ENCODE peak calls at places on chromosomes 5 and 9, in eight cellular contexts. D, B, O, Q, Y, U, I and J are unnamed samples. For H3K4me1, the result is how much of the 10 kb centered on the place peaks cover.

GRCh38 chr5:174837919-174838902 is 113.8 kb downstream of the MSX2 start:
- DNase-seq in D (peak), I (peak), Q (peak), B (no peak), O (peak), U (peak), Y (peak), J (no peak)

GRCh38 chr9:98176391-98177259 is 15.8 kb downstream of the CORO2A start:
- DNase-seq in I (no peak), B (no peak), Q (no peak), Y (peak), D (no peak), O (no peak), U (no peak), J (no peak)

GRCh38 chr5:62306494-62307363 is 723 bp downstream of the KIF2A start:
- DNase-seq in I (peak), U (peak), Q (peak), D (peak), B (peak), Y (peak), O (peak), J (peak)

GRCh38 chr9:127139071-127139731 is 16.8 kb upstream of the ANGPTL2 start:
- DNase-seq in Y (no peak), Q (no peak), O (no peak), D (no peak), B (no peak), U (no peak), I (no peak), J (peak)

GRCh38 chr5:88724201-88724600 is 158.8 kb downstream of the MEF2C start:
- DNase-seq in I (peak), Q (no peak), B (no peak), Y (no peak), O (peak), U (peak), D (peak), J (no peak)

GRCh38 chr9:112119225-112120045 is 55.7 kb downstream of the SUSD1 start:
- DNase-seq in Y (peak), O (peak), B (no peak), I (peak), Q (no peak), U (no peak), D (peak), J (no peak)

GRCh38 chr5:20368581-20368980 is 380.6 kb upstream of the CDH18 start:
- DNase-seq in D (no peak), O (no peak), I (no peak), Q (no peak), U (no peak), Y (no peak), B (no peak), J (no peak)

GRCh38 chr5:121758640-121759039 is 93.0 kb upstream of the FTMT start:
- DNase-seq in O (no peak), U (no peak), D (no peak), B (no peak), I (no peak), Q (no peak), Y (no peak), J (no peak)

GRCh38 chr5:17436766-17437221 is 61.2 kb upstream of the TAF11L2 start:
- DNase-seq in Q (peak), U (no peak), Y (no peak), O (no peak), D (peak), I (no peak), B (no peak), J (no peak)

GRCh38 chr5:150750469-150750868 is 8.3 kb downstream of the DCTN4 start:
- DNase-seq in O (no peak), I (no peak), D (no peak), U (no peak), Q (no peak), Y (no peak), B (no peak), J (no peak)

GRCh38 chr5:43227655-43228054 is 35.6 kb downstream of the NIM1K start:
- DNase-seq in U (peak), B (no peak), D (peak), O (peak), Q (no peak), Y (peak), I (peak), J (no peak)

GRCh38 chr5:178662541-178662860 is 35.7 kb upstream of the CLK4 start:
- DNase-seq in O (no peak), Q (no peak), I (no peak), U (no peak), Y (no peak), B (no peak), D (no peak), J (no peak)

GRCh38 chr5:75611324-75612210 is at the start of gene ANKDD1B:
- DNase-seq in Q (peak), I (peak), B (no peak), U (peak), D (peak), Y (peak), O (peak), J (no peak)

GRCh38 chr5:43357067-43357466 is 43.9 kb upstream of the HMGCS1 start:
- DNase-seq in Y (no peak), I (no peak), Q (no peak), U (no peak), O (no peak), D (no peak), B (no peak), J (no peak)

GRCh38 chr5:31811210-31811609 is 172.3 kb downstream of the PDZD2 start:
- DNase-seq in O (peak), B (no peak), I (peak), Y (no peak), U (peak), D (peak), Q (no peak), J (no peak)

GRCh38 chr5:135437796-135438560 is 9.2 kb downstream of the DCANP1 start:
- DNase-seq in Y (peak), B (peak), U (peak), Q (no peak), I (no peak), D (peak), O (peak), J (no peak)

GRCh38 chr9:110971705-110972104 is 66.6 kb downstream of the LPAR1 start:
- DNase-seq in D (no peak), Q (no peak), Y (no peak), O (no peak), I (no peak), B (no peak), U (no peak), J (no peak)

GRCh38 chr5:148981353-148981752 is 81.5 kb downstream of the SH3TC2 start:
- DNase-seq in I (no peak), D (no peak), Q (no peak), B (no peak), U (no peak), Y (no peak), O (no peak), J (no peak)

GRCh38 chr5:1293416-1293996 is 1.4 kb downstream of the TERT start:
- DNase-seq in B (no peak), O (no peak), Q (no peak), Y (no peak), U (no peak), I (no peak), D (no peak), J (no peak)

GRCh38 chr5:73968246-73968645 is 342.2 kb downstream of the ARHGEF28 start:
- DNase-seq in Y (no peak), U (no peak), O (no peak), I (no peak), B (no peak), D (no peak), Q (no peak), J (no peak)

GRCh38 chr9:123953601-123954011 is 23.7 kb upstream of the DENND1A start:
- DNase-seq in O (no peak), Y (no peak), B (no peak), U (no peak), D (no peak), Q (no peak), I (no peak), J (no peak)

GRCh38 chr9:76403352-76403751 is 9.1 kb upstream of the RFK start:
- DNase-seq in B (no peak), U (peak), I (peak), Q (no peak), D (peak), Y (peak), O (peak), J (no peak)

GRCh38 chr5:54517174-54517511 is 416 bp upstream of the SNX18 start:
- DNase-seq in I (no peak), B (no peak), Q (no peak), O (no peak), U (no peak), D (no peak), Y (no peak), J (no peak)

GRCh38 chr5:4027335-4027734 is 431.7 kb downstream of the IRX1 start:
- DNase-seq in U (no peak), B (no peak), Q (no peak), Y (no peak), D (no peak), I (no peak), O (peak), J (no peak)

GRCh38 chr5:126970517-126971017 is 59.8 kb downstream of the MARCHF3 start:
- DNase-seq in Q (no peak), D (peak), O (peak), Y (no peak), B (no peak), U (peak), I (no peak), J (no peak)

GRCh38 chr5:176535655-176536131 is 1.5 kb downstream of the RNF44 start:
- DNase-seq in I (no peak), Y (no peak), D (no peak), B (no peak), Q (no peak), O (no peak), U (peak), J (no peak)

GRCh38 chr9:134182554-134183219 is 18.3 kb upstream of the RNU6ATAC start:
- DNase-seq in U (no peak), B (no peak), I (peak), O (peak), D (no peak), Y (no peak), Q (no peak), J (no peak)

GRCh38 chr5:3356016-3356415 is 239.6 kb upstream of the IRX1 start:
- DNase-seq in U (no peak), Y (no peak), O (no peak), B (no peak), D (no peak), I (no peak), Q (no peak), J (peak)

GRCh38 chr9:97852001-97852398 is 1.0 kb upstream of the FOXE1 start:
- DNase-seq in D (no peak), I (no peak), O (no peak), U (no peak), Q (no peak), Y (no peak), B (no peak), J (no peak)

GRCh38 chr9:133701321-133701980 is 36.7 kb downstream of the SARDH start:
- DNase-seq in D (no peak), I (no peak), Q (no peak), U (no peak), Y (no peak), O (no peak), B (no peak), J (no peak)

GRCh38 chr9:33221568-33221884 is 18.4 kb upstream of the SPINK4 start:
- DNase-seq in D (no peak), U (no peak), O (no peak), I (no peak), Q (no peak), Y (no peak), B (no peak), J (no peak)

GRCh38 chr5:69528015-69528414 is 32.0 kb upstream of the GTF2H2C start:
- DNase-seq in D (no peak), Y (peak), U (no peak), O (no peak), B (no peak), I (no peak), Q (no peak), J (no peak)

GRCh38 chr5:142438573-142438972 is 113.8 kb upstream of the SPRY4 start:
- DNase-seq in U (peak), D (no peak), B (no peak), Y (no peak), Q (no peak), I (no peak), O (no peak), J (no peak)

GRCh38 chr5:141476132-141476909 is 555 bp downstream of the PCDHGC3 start:
- DNase-seq in B (peak), Q (peak), Y (peak), D (peak), I (peak), U (peak), O (peak), J (peak)

GRCh38 chr5:80411589-80412219 is 3.8 kb downstream of the ZFYVE16 start:
- DNase-seq in Y (no peak), O (peak), I (no peak), D (no peak), U (no peak), Q (no peak), B (no peak), J (no peak)

GRCh38 chr5:109739741-109740140 is 50.0 kb downstream of the MAN2A1 start:
- DNase-seq in I (no peak), U (no peak), Y (no peak), Q (no peak), O (peak), D (peak), B (no peak), J (no peak)

GRCh38 chr5:109740329-109740728 is 50.6 kb downstream of the MAN2A1 start:
- DNase-seq in D (no peak), O (peak), Y (no peak), I (no peak), B (no peak), Q (no peak), U (no peak), J (no peak)

GRCh38 chr5:109743770-109744212 is 54.1 kb downstream of the MAN2A1 start:
- DNase-seq in B (no peak), D (peak), Q (no peak), O (peak), Y (no peak), U (peak), I (peak), J (no peak)

GRCh38 chr5:109743041-109743531 is 53.4 kb downstream of the MAN2A1 start:
- DNase-seq in I (no peak), Y (peak), U (no peak), D (no peak), O (no peak), Q (no peak), B (no peak), J (no peak)

GRCh38 chr5:109741390-109741789 is 51.7 kb downstream of the MAN2A1 start:
- DNase-seq in O (no peak), U (no peak), Y (no peak), I (no peak), D (no peak), Q (no peak), B (no peak), J (no peak)
- H3K4me1 ChIP-seq in O (under half), U (under half), Y (under half), I (under half), D (under half), Q (under half), B (under half), J (under half)

GRCh38 chr9:118325757-118326156 is 621.6 kb downstream of the TLR4 start:
- DNase-seq in D (no peak), U (no peak), O (no peak), Y (no peak), I (no peak), Q (no peak), B (no peak), J (no peak)
- H3K4me1 ChIP-seq in D (under half), U (under half), O (under half), Y (under half), I (under half), Q (under half), B (under half), J (under half)

DNA sequence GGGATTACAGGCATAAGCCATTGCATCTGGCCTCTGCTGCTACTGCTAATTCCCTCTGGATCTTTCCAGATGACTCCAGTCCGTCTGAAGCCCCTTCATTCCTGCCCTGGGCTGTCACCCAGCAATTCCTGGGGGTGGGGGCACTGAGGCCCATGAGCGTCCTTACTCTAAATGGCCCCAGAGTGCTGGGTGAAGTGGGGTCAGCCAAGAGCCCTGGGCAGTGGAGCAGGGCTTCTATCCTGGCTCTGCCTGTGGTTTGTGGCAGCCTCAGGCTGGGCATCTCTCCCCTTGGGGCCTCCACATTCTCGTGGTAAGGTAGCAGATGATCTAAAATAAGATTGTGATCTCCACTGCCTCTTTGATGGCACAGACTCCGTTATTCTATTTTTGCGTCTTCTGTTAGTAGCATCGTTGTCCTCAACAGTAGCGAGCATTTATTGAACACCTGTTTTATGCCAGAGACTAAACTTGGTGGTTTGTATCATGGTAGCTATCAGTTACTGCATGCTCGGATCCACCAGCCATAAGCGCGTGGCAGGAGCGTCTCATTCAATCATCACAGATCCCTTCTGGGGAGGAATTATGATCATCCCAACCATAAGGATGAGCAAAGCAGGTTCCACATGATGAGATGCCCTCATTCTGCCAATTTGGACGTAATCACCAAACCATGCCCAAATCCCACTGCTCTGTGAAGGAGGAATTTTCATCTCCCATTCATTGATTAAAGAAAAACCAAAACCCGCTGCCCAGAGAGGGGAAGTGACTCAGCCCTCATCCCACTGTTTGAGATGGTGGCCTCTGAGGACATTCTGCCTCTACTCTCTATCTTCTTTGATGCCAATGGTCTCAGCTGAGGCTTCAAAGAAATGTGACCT is 21.9 kb upstream of the DUSP1 start:
- DNase-seq in D (no peak), U (no peak), B (no peak), I (no peak), O (no peak), Y (no peak), Q (no peak), J (no peak)
- H3K4me1 ChIP-seq in D (under half), U (half or more), B (half or more), I (under half), O (under half), Y (under half), Q (half or more), J (under half)

DNA sequence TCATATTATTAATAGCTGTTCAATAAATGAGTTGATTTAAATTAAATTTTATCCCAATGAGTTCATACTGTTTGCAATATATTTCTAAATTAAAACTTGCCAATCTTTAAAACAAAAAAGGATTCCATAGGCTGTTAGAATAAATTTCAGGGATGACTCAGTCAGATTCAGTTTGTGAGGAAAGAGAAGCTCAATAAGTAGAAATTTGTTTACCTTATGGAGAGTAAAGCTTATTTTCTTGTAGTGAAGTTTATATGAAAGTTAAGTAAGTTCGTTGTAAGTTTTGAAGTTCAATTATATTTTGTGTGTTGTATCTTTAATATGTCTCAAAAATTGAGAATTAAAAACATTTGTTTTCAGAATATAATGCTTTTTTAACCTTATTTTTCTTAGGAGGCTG is 29.0 kb downstream of the GPBP1 start:
- DNase-seq in Q (no peak), U (peak), D (peak), B (no peak), Y (no peak), I (no peak), O (no peak), J (no peak)
- H3K4me1 ChIP-seq in Q (under half), U (under half), D (under half), B (half or more), Y (under half), I (under half), O (under half), J (half or more)

GRCh38 chr5:40082313-40082712 is 597.4 kb upstream of the PTGER4 start:
- DNase-seq in D (no peak), B (no peak), O (no peak), I (no peak), U (no peak), Y (no peak), Q (no peak), J (no peak)

GRCh38 chr5:40078907-40079575 is 600.7 kb upstream of the PTGER4 start:
- DNase-seq in D (no peak), O (no peak), B (no peak), I (peak), Q (no peak), Y (no peak), U (no peak), J (no peak)

GRCh38 chr5:40084614-40085013 is 595.1 kb upstream of the PTGER4 start:
- DNase-seq in Y (no peak), O (no peak), I (no peak), Q (no peak), B (no peak), U (no peak), D (no peak), J (no peak)

GRCh38 chr5:40074801-40075200 is 604.9 kb upstream of the PTGER4 start:
- DNase-seq in I (no peak), U (peak), Q (no peak), O (no peak), D (peak), Y (no peak), B (no peak), J (no peak)

DNA sequence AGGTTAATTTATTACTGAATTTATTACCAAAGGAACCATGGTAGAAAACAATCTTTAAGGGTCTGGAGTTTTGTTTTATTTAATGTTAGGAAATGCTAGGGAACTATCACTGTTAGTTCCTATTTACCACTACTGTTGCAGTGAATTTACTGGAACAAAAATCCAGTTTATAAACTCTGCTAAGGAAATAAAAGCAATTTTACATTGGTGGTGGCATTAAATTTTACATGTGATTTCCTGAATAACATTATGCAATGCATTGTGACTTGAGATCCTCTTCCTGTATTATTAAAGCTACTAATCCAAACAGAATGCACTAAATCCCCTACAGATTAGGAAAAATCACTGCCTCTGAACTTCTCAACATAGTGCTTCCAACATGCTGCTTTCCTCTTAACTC is 599.5 kb upstream of the PTGER4 start:
- DNase-seq in U (no peak), Q (no peak), I (no peak), Y (no peak), D (no peak), O (no peak), B (no peak), J (no peak)
- H3K4me1 ChIP-seq in U (under half), Q (under half), I (under half), Y (under half), D (under half), O (under half), B (under half), J (under half)

GRCh38 chr9:71744754-71745521 is 23.4 kb downstream of the CEMIP2 start:
- DNase-seq in B (no peak), Y (no peak), I (no peak), Q (no peak), O (no peak), U (no peak), D (no peak), J (no peak)
- H3K4me1 ChIP-seq in B (under half), Y (under half), I (half or more), Q (under half), O (under half), U (under half), D (under half), J (under half)